ENCODE peak calls at places on chromosomes 6 and 20, in six cellular contexts. Q is psoas muscle, Y is GM23248, R is neuronal stem cell, A is osteoblast, U is tibial nerve. M is an unnamed sample.
A peak's percentile ranks its signal among the peaks of the same experiment; 100 is the strongest.

GRCh38 chr6:46925563-46926253 is 4.0 kb upstream of the ADGRF5 start:
- DNase-seq in R (no peak), Q (peak; percentile 38), U (peak; percentile 22), A (no peak), Y (peak; percentile 65), M (no peak)

GRCh38 chr20:14992071-14992654 is 654.8 kb upstream of the FLRT3 start:
- DNase-seq in Q (no peak), U (no peak), R (no peak), A (no peak), Y (peak; percentile 80), M (no peak)

GRCh38 chr6:80250391-80250997 is 144.0 kb downstream of the BCKDHB start:
- DNase-seq in A (no peak), R (no peak), Y (peak; percentile 27), Q (no peak), U (no peak), M (no peak)

GRCh38 chr20:50110141-50111047 is 2.6 kb downstream of the UBE2V1 start:
- DNase-seq in R (no peak), U (no peak), A (no peak), Y (peak; percentile 67), Q (no peak), M (no peak)

GRCh38 chr6:152271681-152272464 is 365.3 kb downstream of the SYNE1 start:
- DNase-seq in Y (peak; percentile 77), U (no peak), Q (no peak), R (no peak), A (peak; percentile 48), M (no peak)

GRCh38 chr6:31143148-31143547 is 4.3 kb upstream of the PSORS1C2 start:
- DNase-seq in A (peak; percentile 88), U (peak; percentile 34), Y (peak; percentile 88), Q (peak; percentile 57), R (no peak), M (peak; percentile 88)

GRCh38 chr6:138106665-138107077 is 548 bp downstream of the PERP start:
- DNase-seq in U (no peak), Y (no peak), A (no peak), Q (no peak), R (no peak), M (no peak)

GRCh38 chr6:156949376-156949775 is 172.2 kb downstream of the ARID1B start:
- DNase-seq in U (no peak), Y (peak; percentile 78), A (no peak), R (no peak), Q (no peak), M (no peak)

GRCh38 chr20:39661833-39662232 is 699.7 kb downstream of the DHX35 start:
- DNase-seq in U (no peak), A (no peak), Q (no peak), Y (peak; percentile 66), R (no peak), M (no peak)

GRCh38 chr6:45548657-45549515 is 171.2 kb upstream of the SUPT3H start:
- DNase-seq in A (no peak), Y (no peak), Q (no peak), U (no peak), R (no peak), M (no peak)

GRCh38 chr20:41344477-41344876 is 3.9 kb downstream of the LPIN3 start:
- DNase-seq in R (no peak), Y (no peak), U (no peak), Q (no peak), A (peak; percentile 31), M (peak; percentile 64)

GRCh38 chr6:35396991-35397390 is 54.6 kb downstream of the PPARD start:
- DNase-seq in U (no peak), Y (peak; percentile 65), A (no peak), R (no peak), Q (no peak), M (no peak)

GRCh38 chr20:36320898-36321695 is 15.0 kb downstream of the DLGAP4 start:
- DNase-seq in R (no peak), Y (no peak), U (no peak), Q (no peak), A (peak; percentile 73), M (no peak)

GRCh38 chr20:43188861-43189613 is 669 bp downstream of the PTPRT start:
- DNase-seq in A (no peak), Q (no peak), U (no peak), R (no peak), Y (no peak), M (no peak)

GRCh38 chr6:150112233-150112632 is 30.6 kb upstream of the PPP1R14C start:
- DNase-seq in Y (no peak), Q (no peak), R (no peak), U (no peak), A (no peak), M (no peak)

GRCh38 chr6:97240222-97240621 is 42.8 kb downstream of the MMS22L start:
- DNase-seq in R (no peak), Q (no peak), A (peak; percentile 85), Y (peak; percentile 63), U (no peak), M (no peak)

GRCh38 chr6:21731411-21732031 is 138.0 kb downstream of the SOX4 start:
- DNase-seq in R (no peak), U (no peak), Q (no peak), Y (peak; percentile 51), A (no peak), M (no peak)

GRCh38 chr6:87473419-87473903 is 687 bp downstream of the SLC35A1 start:
- DNase-seq in R (no peak), Q (no peak), A (peak; percentile 29), U (no peak), Y (peak; percentile 84), M (no peak)

GRCh38 chr20:48791014-48791413 is 36.8 kb downstream of the PREX1 start:
- DNase-seq in R (no peak), U (no peak), Q (no peak), Y (peak; percentile 24), A (peak; percentile 82), M (peak; percentile 11)

GRCh38 chr20:48791666-48792071 is 36.1 kb downstream of the PREX1 start:
- DNase-seq in U (no peak), Q (no peak), R (no peak), A (peak; percentile 92), Y (peak; percentile 80), M (no peak)

GRCh38 chr20:48789185-48789668 is 38.6 kb downstream of the PREX1 start:
- DNase-seq in Q (no peak), A (no peak), Y (no peak), R (no peak), U (no peak), M (no peak)

GRCh38 chr20:48788486-48789072 is 39.2 kb downstream of the PREX1 start:
- DNase-seq in A (no peak), Q (no peak), U (no peak), R (no peak), Y (no peak), M (no peak)

GRCh38 chr20:48789781-48790544 is 37.8 kb downstream of the PREX1 start:
- DNase-seq in U (no peak), Y (no peak), R (no peak), Q (no peak), A (no peak), M (peak; percentile 21)
- H3K4me1 ChIP-seq in U (peaks cover 68% of the 10 kb centered on the region), Y (peaks cover 24% of the 10 kb centered on the region), R (peaks cover 57% of the 10 kb centered on the region), Q (no peaks in the 10 kb centered on the region), A (peaks cover 29% of the 10 kb centered on the region), M (no peaks in the 10 kb centered on the region)

DNA sequence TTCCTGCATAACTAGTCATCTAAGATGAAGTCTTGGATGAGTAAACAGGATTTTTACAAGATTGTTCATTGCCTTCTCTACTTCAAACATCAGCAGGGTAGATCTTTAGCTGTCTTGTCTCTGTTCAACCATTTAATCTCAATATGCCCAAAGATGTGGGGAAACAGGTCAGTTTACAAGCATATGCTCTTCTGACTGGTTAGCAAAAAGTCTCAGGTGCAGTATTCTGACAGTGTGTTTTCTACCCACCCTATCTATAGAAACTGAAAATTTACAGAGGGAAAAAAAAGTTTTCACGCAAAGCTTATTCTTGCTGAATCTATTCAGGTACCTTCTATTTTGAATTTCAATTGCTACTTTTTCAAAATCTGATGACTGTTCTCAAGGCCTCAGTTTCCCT is 29.0 kb downstream of the MAP3K5 start:
- DNase-seq in Y (no peak), Q (no peak), R (no peak), A (no peak), U (no peak), M (no peak)
- H3K4me1 ChIP-seq in Y (peaks cover 6% of the 10 kb centered on the region), Q (peaks cover 28% of the 10 kb centered on the region), R (no peaks in the 10 kb centered on the region), A (peaks cover 19% of the 10 kb centered on the region), U (peaks cover 43% of the 10 kb centered on the region), M (peaks cover 32% of the 10 kb centered on the region)

DNA sequence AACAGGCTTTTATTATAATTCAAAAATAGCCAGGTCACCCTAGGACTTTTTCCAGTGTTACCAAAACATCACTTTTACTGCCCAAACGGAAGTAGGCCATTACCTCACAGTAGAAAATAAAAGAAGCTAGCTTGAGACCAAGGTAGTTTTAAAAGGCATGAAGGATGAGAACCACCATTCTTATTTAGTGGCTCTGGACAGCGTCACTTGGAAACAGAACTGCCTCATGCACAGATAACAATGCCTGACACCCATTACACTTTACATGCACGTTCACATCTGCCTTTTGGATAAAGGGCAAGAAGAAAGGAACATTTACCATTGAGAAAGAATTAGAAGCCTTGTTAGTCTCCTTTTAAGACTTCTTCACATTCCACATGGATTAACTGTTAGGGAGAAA is 1.9 kb upstream of the PAQR8 start:
- DNase-seq in R (no peak), Q (no peak), Y (no peak), U (no peak), A (no peak), M (no peak)
- H3K4me1 ChIP-seq in R (peaks cover 8% of the 10 kb centered on the region), Q (no peaks in the 10 kb centered on the region), Y (no peaks in the 10 kb centered on the region), U (peaks cover 35% of the 10 kb centered on the region), A (peaks cover 6% of the 10 kb centered on the region), M (peaks cover 54% of the 10 kb centered on the region)

GRCh38 chr6:123562677-123563076 is 74.1 kb downstream of the TRDN start:
- DNase-seq in A (no peak), Q (no peak), Y (no peak), U (no peak), R (no peak), M (no peak)
- H3K4me1 ChIP-seq in A (no peaks in the 10 kb centered on the region), Q (peaks cover 57% of the 10 kb centered on the region), Y (no peaks in the 10 kb centered on the region), U (no peaks in the 10 kb centered on the region), R (no peaks in the 10 kb centered on the region), M (no peaks in the 10 kb centered on the region)

DNA sequence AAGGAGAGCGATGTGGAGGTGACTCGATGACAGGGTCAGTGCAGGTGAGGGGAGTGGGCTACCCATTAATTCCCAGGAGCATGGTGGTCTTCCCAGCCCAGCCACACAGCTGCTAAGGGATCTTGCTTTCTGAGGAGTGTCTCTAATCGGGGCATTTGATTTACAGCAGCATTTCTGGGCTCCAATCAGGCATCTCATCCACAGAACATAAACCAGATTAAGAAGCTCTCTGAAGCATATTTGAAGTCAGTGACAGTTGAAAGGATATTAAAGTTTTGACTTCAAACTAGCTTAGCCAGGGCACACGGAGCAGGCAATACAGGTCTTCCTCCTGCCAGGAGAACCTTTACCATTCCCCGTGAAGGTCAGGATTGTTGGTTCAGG is 40.0 kb upstream of the ZNF831 start:
- DNase-seq in U (no peak), Q (no peak), Y (no peak), A (no peak), R (no peak), M (no peak)
- H3K4me1 ChIP-seq in U (no peaks in the 10 kb centered on the region), Q (no peaks in the 10 kb centered on the region), Y (no peaks in the 10 kb centered on the region), A (no peaks in the 10 kb centered on the region), R (peaks cover 29% of the 10 kb centered on the region), M (no peaks in the 10 kb centered on the region)